ENCODE peak calls at places on chromosome 22, in nine cellular contexts. Z is fibroblast of lung, V is IMR-90, B is heart right ventricle, R is colonic mucosa, E is GM23248, J is uterus, A is right cardiac atrium, U is body of pancreas. P is an unnamed sample.

GRCh38 chr22:27443315-27443714 is 358.2 kb downstream of the MN1 start:
- DNase-seq in Z (no peak), V (no peak), B (no peak), R (no peak), E (no peak), J (no peak), A (peak; percentile 79), U (no peak), P (no peak)

GRCh38 chr22:22079404-22080148 is 97.0 kb upstream of the TOP3B start:
- DNase-seq in Z (no peak), V (no peak), B (no peak), R (no peak), E (no peak), J (no peak), A (no peak), U (no peak), P (no peak)

GRCh38 chr22:28808716-28809355 is 8.5 kb upstream of the XBP1 start:
- DNase-seq in Z (no peak), V (no peak), B (no peak), R (no peak), E (no peak), J (no peak), A (no peak), U (no peak), P (no peak)

GRCh38 chr22:17781319-17782031 is 7.2 kb upstream of the BID start:
- DNase-seq in Z (peak; percentile 85), V (peak; percentile 94), B (no peak), R (no peak), E (peak; percentile 93), J (no peak), A (peak; percentile 56), U (peak; percentile 43), P (peak; percentile 35)

GRCh38 chr22:45376703-45377102 is 36.7 kb downstream of the SMC1B start:
- DNase-seq in Z (no peak), V (no peak), B (no peak), R (peak; percentile 21), E (no peak), J (peak; percentile 48), A (peak; percentile 89), U (peak; percentile 36), P (no peak)

GRCh38 chr22:36563444-36563843 is 34.5 kb upstream of the EIF3D start:
- DNase-seq in Z (no peak), V (no peak), B (no peak), R (no peak), E (no peak), J (no peak), A (no peak), U (no peak), P (no peak)

GRCh38 chr22:29201722-29202230 is 3.9 kb upstream of the EMID1 start:
- DNase-seq in Z (no peak), V (no peak), B (no peak), R (no peak), E (no peak), J (no peak), A (no peak), U (no peak), P (no peak)

GRCh38 chr22:44454113-44454769 is 43.8 kb downstream of the RTL6 start:
- DNase-seq in Z (no peak), V (no peak), B (no peak), R (peak; percentile 6), E (no peak), J (no peak), A (no peak), U (no peak), P (no peak)

GRCh38 chr22:30183861-30184278 is 62.7 kb downstream of the LIF start:
- DNase-seq in Z (peak; percentile 75), V (peak; percentile 71), B (no peak), R (no peak), E (no peak), J (no peak), A (no peak), U (no peak), P (no peak)

GRCh38 chr22:33210129-33210784 is 152.1 kb upstream of the SYN3 start:
- DNase-seq in Z (peak; percentile 5), V (peak; percentile 9), B (no peak), R (peak; percentile 24), E (peak; percentile 61), J (no peak), A (no peak), U (peak; percentile 17), P (no peak)

GRCh38 chr22:30371981-30372380 is 15.2 kb downstream of the CCDC157 start:
- DNase-seq in Z (no peak), V (no peak), B (no peak), R (no peak), E (no peak), J (no peak), A (no peak), U (no peak), P (no peak)

GRCh38 chr22:29744902-29745301 is 21.9 kb downstream of the ZMAT5 start:
- DNase-seq in Z (peak; percentile 27), V (peak; percentile 70), B (no peak), R (peak; percentile 32), E (peak; percentile 77), J (no peak), A (peak; percentile 73), U (peak; percentile 33), P (no peak)

GRCh38 chr22:20271114-20271994 is 3.2 kb upstream of the RTN4R start:
- DNase-seq in Z (no peak), V (no peak), B (no peak), R (no peak), E (no peak), J (no peak), A (no peak), U (no peak), P (no peak)

GRCh38 chr22:19748991-19749665 is 11.4 kb upstream of the TBX1 start:
- DNase-seq in Z (no peak), V (no peak), B (no peak), R (no peak), E (no peak), J (no peak), A (no peak), U (no peak), P (no peak)

GRCh38 chr22:42922374-42923177 is 65.5 kb upstream of the ARFGAP3 start:
- DNase-seq in Z (no peak), V (no peak), B (no peak), R (no peak), E (no peak), J (no peak), A (peak; percentile 55), U (peak; percentile 63), P (no peak)

DNA sequence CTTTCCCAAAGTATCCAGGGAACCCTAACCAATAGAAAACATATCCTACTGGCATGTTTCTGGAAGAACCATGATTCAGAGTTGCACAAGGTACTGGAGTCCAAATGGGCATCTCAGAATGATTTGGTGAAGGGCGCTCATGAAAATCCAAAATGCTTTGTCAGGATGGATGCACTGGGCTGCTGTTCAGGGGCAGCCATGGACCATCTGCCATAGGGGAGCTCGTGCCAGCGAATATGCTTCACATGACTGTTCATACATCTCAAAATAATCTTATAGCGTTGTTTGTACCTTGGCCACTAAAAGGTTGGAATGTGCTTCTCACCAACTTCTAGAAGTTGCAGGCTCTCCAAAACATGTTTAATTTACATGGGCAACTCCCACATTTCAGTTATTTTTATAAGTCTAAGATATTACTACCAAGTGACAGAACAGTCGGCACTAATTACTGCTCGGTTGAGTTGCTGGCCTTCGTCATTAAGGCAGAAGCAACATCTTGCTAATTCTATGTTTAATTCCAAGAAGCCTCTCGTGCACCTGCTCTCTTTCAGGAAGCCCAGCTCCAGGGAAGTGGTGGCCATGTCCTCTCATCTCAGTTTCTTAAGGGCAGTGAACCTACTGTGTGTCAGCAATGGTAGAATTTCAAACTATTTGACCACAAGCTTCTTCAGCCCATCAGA is 1497.7 kb downstream of the TBC1D22A start:
- DNase-seq in Z (no peak), V (no peak), B (no peak), R (no peak), E (no peak), J (no peak), A (no peak), U (no peak), P (no peak)
- H3K9me3 ChIP-seq in Z (peaks cover 2% of the 10 kb centered on the region), V (peaks cover 60% of the 10 kb centered on the region), B (no peaks in the 10 kb centered on the region), R (no peaks in the 10 kb centered on the region), E (no peaks in the 10 kb centered on the region), J (no peaks in the 10 kb centered on the region), A (no peaks in the 10 kb centered on the region), U (no peaks in the 10 kb centered on the region), P (no peaks in the 10 kb centered on the region)

DNA sequence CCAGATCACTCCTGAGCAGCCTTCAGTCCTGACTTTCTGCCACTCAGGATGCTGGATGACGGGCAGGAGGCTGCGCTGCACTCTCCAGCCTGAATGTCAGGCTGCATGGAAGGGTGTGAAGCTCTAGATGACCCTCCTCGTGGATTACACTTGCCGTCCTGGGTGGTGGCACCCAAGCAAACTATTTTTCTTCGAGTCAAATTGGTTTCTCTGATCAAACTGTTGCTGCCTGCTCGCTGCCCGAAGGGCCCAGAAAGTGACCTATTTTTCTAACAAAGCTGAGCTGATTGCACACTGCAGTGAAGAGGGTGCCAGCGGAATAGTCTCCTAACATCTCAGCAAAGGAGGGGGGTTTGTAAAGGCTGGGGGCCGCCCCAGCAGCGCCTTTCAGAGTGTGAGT is 537.9 kb downstream of the BRD1 start:
- DNase-seq in Z (no peak), V (no peak), B (no peak), R (no peak), E (no peak), J (no peak), A (no peak), U (no peak), P (no peak)
- H3K9me3 ChIP-seq in Z (no peaks in the 10 kb centered on the region), V (peaks cover 57% of the 10 kb centered on the region), B (peaks cover 24% of the 10 kb centered on the region), R (no peaks in the 10 kb centered on the region), E (no peaks in the 10 kb centered on the region), J (no peaks in the 10 kb centered on the region), A (peaks cover 2% of the 10 kb centered on the region), U (no peaks in the 10 kb centered on the region), P (no peaks in the 10 kb centered on the region)

GRCh38 chr22:49663823-49664222 is 163.8 kb downstream of the BRD1 start:
- DNase-seq in Z (no peak), V (no peak), B (no peak), R (no peak), E (no peak), J (no peak), A (no peak), U (no peak), P (no peak)
- H3K9me3 ChIP-seq in Z (no peaks in the 10 kb centered on the region), V (peaks cover 26% of the 10 kb centered on the region), B (no peaks in the 10 kb centered on the region), R (no peaks in the 10 kb centered on the region), E (no peaks in the 10 kb centered on the region), J (no peaks in the 10 kb centered on the region), A (no peaks in the 10 kb centered on the region), U (no peaks in the 10 kb centered on the region), P (no peaks in the 10 kb centered on the region)

GRCh38 chr22:47275479-47276218 is 513.2 kb downstream of the TBC1D22A start:
- DNase-seq in Z (peak; percentile 5), V (no peak), B (no peak), R (no peak), E (no peak), J (no peak), A (peak; percentile 72), U (no peak), P (no peak)

GRCh38 chr22:47274196-47274595 is 511.7 kb downstream of the TBC1D22A start:
- DNase-seq in Z (no peak), V (no peak), B (no peak), R (no peak), E (no peak), J (no peak), A (no peak), U (no peak), P (no peak)

GRCh38 chr22:47277001-47277400 is 514.6 kb downstream of the TBC1D22A start:
- DNase-seq in Z (no peak), V (no peak), B (no peak), R (no peak), E (no peak), J (no peak), A (no peak), U (no peak), P (no peak)

GRCh38 chr22:47278655-47279054 is 516.2 kb downstream of the TBC1D22A start:
- DNase-seq in Z (no peak), V (no peak), B (no peak), R (no peak), E (no peak), J (no peak), A (peak; percentile 87), U (no peak), P (no peak)

GRCh38 chr22:47276219-47276843 is 513.9 kb downstream of the TBC1D22A start:
- DNase-seq in Z (no peak), V (no peak), B (no peak), R (no peak), E (no peak), J (no peak), A (no peak), U (no peak), P (no peak)
- H3K9me3 ChIP-seq in Z (no peaks in the 10 kb centered on the region), V (peaks cover 3% of the 10 kb centered on the region), B (no peaks in the 10 kb centered on the region), R (no peaks in the 10 kb centered on the region), E (no peaks in the 10 kb centered on the region), J (no peaks in the 10 kb centered on the region), A (no peaks in the 10 kb centered on the region), U (no peaks in the 10 kb centered on the region), P (no peaks in the 10 kb centered on the region)

P was measured in T-helper 17 cell.